ENCODE peak calls at places on chromosomes 2 and 18, in four cellular contexts. One of them, this sample, is unnamed.

GRCh38 chr2:197707316-197708213 is 2.4 kb downstream of the MARS2 start:
- DNase-seq in NB4: peak
- DNase-seq in AG09319: no peak
- DNase-seq in epithelial cell of proximal tubule: no peak
- DNase-seq in this sample: peak

GRCh38 chr2:37780097-37780676 is 108.7 kb upstream of the CDC42EP3 start:
- DNase-seq in NB4: no peak
- DNase-seq in AG09319: no peak
- DNase-seq in epithelial cell of proximal tubule: no peak
- DNase-seq in this sample: peak

GRCh38 chr18:13982136-13982535 is 66.8 kb upstream of the MC2R start:
- DNase-seq in epithelial cell of proximal tubule: no peak
- DNase-seq in NB4: peak
- DNase-seq in AG09319: no peak
- DNase-seq in this sample: no peak

GRCh38 chr2:191360918-191361317 is 115.7 kb downstream of the MYO1B start:
- DNase-seq in AG09319: no peak
- DNase-seq in NB4: no peak
- DNase-seq in epithelial cell of proximal tubule: no peak
- DNase-seq in this sample: no peak

GRCh38 chr2:41187683-41188082 is 735.8 kb upstream of the SLC8A1 start:
- DNase-seq in NB4: no peak
- DNase-seq in epithelial cell of proximal tubule: no peak
- DNase-seq in AG09319: no peak
- DNase-seq in this sample: no peak

GRCh38 chr2:20541305-20541640 is 94.4 kb downstream of the RHOB start:
- DNase-seq in epithelial cell of proximal tubule: no peak
- DNase-seq in AG09319: no peak
- DNase-seq in NB4: no peak
- DNase-seq in this sample: no peak

GRCh38 chr2:47029737-47030524 is 114.3 kb upstream of the MCFD2 start:
- DNase-seq in AG09319: no peak
- DNase-seq in NB4: no peak
- DNase-seq in epithelial cell of proximal tubule: no peak
- DNase-seq in this sample: peak

GRCh38 chr2:234940527-234940926 is 11.3 kb upstream of the SH3BP4 start:
- DNase-seq in epithelial cell of proximal tubule: no peak
- DNase-seq in AG09319: no peak
- DNase-seq in NB4: no peak
- DNase-seq in this sample: no peak

GRCh38 chr18:69755856-69756496 is 191.7 kb downstream of the CD226 start:
- DNase-seq in NB4: no peak
- DNase-seq in epithelial cell of proximal tubule: no peak
- DNase-seq in AG09319: no peak
- DNase-seq in this sample: no peak

GRCh38 chr2:126886201-126886905 is 12.3 kb upstream of the TEX51 start:
- DNase-seq in NB4: peak
- DNase-seq in AG09319: no peak
- DNase-seq in epithelial cell of proximal tubule: no peak
- DNase-seq in this sample: peak

GRCh38 chr2:151007365-151007764 is 254.3 kb downstream of the RBM43 start:
- DNase-seq in AG09319: no peak
- DNase-seq in epithelial cell of proximal tubule: peak
- DNase-seq in NB4: no peak
- DNase-seq in this sample: no peak

GRCh38 chr2:17752892-17753802 is 463 bp downstream of the SMC6 start:
- DNase-seq in epithelial cell of proximal tubule: no peak
- DNase-seq in NB4: peak
- DNase-seq in AG09319: no peak
- DNase-seq in this sample: no peak

GRCh38 chr2:106649306-106649705 is 162.1 kb downstream of the CD8B2 start:
- DNase-seq in AG09319: no peak
- DNase-seq in NB4: peak
- DNase-seq in epithelial cell of proximal tubule: no peak
- DNase-seq in this sample: no peak

GRCh38 chr2:31937741-31938140 is 73.1 kb downstream of the MEMO1 start:
- DNase-seq in epithelial cell of proximal tubule: no peak
- DNase-seq in NB4: no peak
- DNase-seq in AG09319: no peak
- DNase-seq in this sample: peak

GRCh38 chr2:173972636-173973035 is 7.5 kb upstream of the SP3 start:
- DNase-seq in NB4: no peak
- DNase-seq in epithelial cell of proximal tubule: no peak
- DNase-seq in AG09319: no peak
- DNase-seq in this sample: peak

GRCh38 chr2:109611467-109612095 is 2.2 kb downstream of the SEPTIN10 start:
- DNase-seq in AG09319: peak
- DNase-seq in NB4: peak
- DNase-seq in epithelial cell of proximal tubule: no peak
- DNase-seq in this sample: peak
- TF ChIP-seq CTCF in AG09319: no peak
- TF ChIP-seq CTCF in NB4: no peak
- TF ChIP-seq CTCF in epithelial cell of proximal tubule: no peak
- TF ChIP-seq CTCF in this sample: no peak

GRCh38 chr2:157793053-157793612 is 83.0 kb downstream of the ACVR1 start:
- DNase-seq in NB4: no peak
- DNase-seq in epithelial cell of proximal tubule: no peak
- DNase-seq in AG09319: no peak
- DNase-seq in this sample: no peak
- TF ChIP-seq CTCF in NB4: no peak
- TF ChIP-seq CTCF in epithelial cell of proximal tubule: peak
- TF ChIP-seq CTCF in AG09319: peak
- TF ChIP-seq CTCF in this sample: peak

GRCh38 chr18:49723648-49724180 is 89.6 kb downstream of the ACAA2 start:
- DNase-seq in epithelial cell of proximal tubule: no peak
- DNase-seq in NB4: peak
- DNase-seq in AG09319: no peak
- DNase-seq in this sample: peak

GRCh38 chr18:49726564-49726963 is 86.8 kb downstream of the ACAA2 start:
- DNase-seq in epithelial cell of proximal tubule: no peak
- DNase-seq in AG09319: no peak
- DNase-seq in NB4: no peak
- DNase-seq in this sample: no peak

GRCh38 chr18:49727816-49728215 is 85.5 kb downstream of the ACAA2 start:
- DNase-seq in epithelial cell of proximal tubule: no peak
- DNase-seq in AG09319: no peak
- DNase-seq in NB4: no peak
- DNase-seq in this sample: no peak

GRCh38 chr18:49728542-49728941 is 84.8 kb downstream of the ACAA2 start:
- DNase-seq in epithelial cell of proximal tubule: no peak
- DNase-seq in AG09319: no peak
- DNase-seq in NB4: peak
- DNase-seq in this sample: peak

DNA sequence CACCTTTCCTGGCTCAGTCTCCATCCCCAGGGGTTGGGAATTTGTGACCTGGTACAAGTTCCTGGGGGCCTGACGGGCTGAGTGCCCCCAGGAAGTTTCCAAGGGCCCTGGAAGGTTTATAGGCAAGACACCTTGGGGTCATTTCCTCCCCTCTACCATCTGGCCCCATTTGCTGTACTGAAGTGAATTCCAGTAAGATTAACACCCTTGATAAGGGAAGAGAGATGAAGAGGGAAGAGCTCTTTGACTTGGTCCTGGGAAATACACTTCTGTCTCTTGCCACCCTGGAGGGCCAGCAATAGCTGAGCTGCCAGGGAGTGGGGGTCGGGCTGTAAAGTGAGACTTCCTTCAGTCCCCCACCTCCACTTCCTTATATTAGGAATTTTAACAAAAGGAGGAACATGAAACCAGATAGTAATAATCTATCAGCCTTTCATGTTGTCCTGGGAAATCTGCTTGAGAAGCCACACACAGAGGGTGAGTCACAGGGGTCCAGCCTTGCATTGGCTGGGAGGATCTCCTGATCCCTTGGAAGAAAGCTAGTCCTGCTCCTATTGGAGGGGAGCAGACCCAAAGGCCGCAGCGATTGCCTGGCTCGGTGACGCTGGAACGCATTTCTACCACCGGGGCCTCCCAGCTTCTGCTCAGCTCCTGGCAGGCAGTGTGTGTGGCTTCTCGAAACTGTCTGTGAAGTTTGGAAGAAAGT is 87.4 kb downstream of the ACAA2 start:
- DNase-seq in epithelial cell of proximal tubule: peak
- DNase-seq in NB4: peak
- DNase-seq in AG09319: peak
- DNase-seq in this sample: peak
- TF ChIP-seq CTCF in epithelial cell of proximal tubule: no peak
- TF ChIP-seq CTCF in NB4: no peak
- TF ChIP-seq CTCF in AG09319: no peak
- TF ChIP-seq CTCF in this sample: no peak

DNA sequence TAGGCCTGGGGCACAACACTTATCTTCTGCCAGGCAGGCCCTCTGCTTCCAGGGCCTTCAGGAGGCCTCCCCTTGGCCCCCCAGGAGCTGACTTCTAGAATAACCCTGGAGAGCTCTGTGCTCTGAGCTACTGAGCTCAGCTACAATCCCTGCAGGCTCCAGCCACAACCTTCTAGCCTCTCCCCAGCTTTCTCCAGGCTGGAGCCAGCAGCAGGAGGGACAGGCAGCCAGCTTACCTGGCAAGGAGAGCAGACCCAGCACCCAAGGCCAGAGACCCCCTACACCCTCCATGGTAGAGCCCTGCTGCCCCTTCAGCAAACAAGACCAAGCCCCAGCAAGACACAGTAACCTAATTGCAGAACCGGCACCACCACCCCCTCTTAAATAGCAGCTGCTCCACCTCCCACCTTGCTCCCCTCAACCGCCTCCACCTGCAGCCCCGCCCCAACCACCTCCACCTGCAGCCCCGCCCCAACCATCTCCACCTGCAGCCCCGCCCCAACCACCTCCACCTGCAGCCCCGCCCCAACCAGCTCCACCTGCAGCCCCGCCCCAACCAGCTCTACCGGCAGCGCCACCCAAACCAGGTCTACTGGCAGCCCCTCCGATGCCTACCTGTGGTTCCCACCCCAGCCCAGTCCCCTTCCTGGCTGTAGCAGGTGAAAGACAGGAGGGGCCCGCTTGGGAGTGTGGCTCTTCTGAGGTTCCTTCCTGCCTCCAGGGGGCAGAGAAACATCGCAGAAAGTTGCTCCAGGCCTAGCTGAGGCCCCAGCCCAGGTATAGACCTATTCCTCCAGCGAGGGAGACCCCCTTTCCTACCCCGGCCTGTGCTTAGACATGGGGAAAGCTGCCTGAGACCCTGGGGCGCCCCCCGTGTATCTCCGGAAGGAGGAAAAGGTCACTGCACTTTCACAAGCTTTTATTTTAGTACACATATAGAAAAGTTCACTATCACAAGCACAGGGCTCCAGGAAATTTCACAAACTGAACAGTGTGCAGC is at the start of gene ASTL:
- DNase-seq in NB4: peak
- DNase-seq in AG09319: no peak
- DNase-seq in epithelial cell of proximal tubule: no peak
- DNase-seq in this sample: peak
- TF ChIP-seq CTCF in NB4: peak
- TF ChIP-seq CTCF in AG09319: peak
- TF ChIP-seq CTCF in epithelial cell of proximal tubule: peak
- TF ChIP-seq CTCF in this sample: peak

GRCh38 chr2:221969087-221969829 is 329.5 kb downstream of the PAX3 start:
- DNase-seq in epithelial cell of proximal tubule: peak
- DNase-seq in AG09319: no peak
- DNase-seq in NB4: peak
- DNase-seq in this sample: peak
- TF ChIP-seq CTCF in epithelial cell of proximal tubule: peak
- TF ChIP-seq CTCF in AG09319: peak
- TF ChIP-seq CTCF in NB4: peak
- TF ChIP-seq CTCF in this sample: peak

DNA sequence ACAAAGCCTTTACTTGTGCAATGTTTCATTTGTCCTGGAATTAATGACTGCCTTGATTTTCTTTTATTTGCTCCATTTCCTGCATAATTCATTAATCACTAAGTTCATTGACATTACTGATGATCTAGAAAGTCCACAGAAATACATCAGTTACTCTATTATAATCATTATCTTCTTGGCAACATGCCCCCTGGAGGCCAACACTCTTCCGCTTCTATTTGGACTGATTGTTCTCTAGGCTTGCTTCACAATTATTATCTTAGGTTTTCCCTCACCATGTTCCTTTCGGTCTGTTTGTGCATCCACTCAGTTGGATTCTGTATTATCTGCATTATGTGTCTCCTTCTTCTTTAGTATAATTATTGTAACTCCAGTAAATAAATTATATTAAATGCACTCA is 461.0 kb upstream of the CDH2 start:
- DNase-seq in epithelial cell of proximal tubule: no peak
- DNase-seq in NB4: peak
- DNase-seq in AG09319: no peak
- DNase-seq in this sample: no peak
- TF ChIP-seq CTCF in epithelial cell of proximal tubule: peak
- TF ChIP-seq CTCF in NB4: no peak
- TF ChIP-seq CTCF in AG09319: no peak
- TF ChIP-seq CTCF in this sample: no peak

DNA sequence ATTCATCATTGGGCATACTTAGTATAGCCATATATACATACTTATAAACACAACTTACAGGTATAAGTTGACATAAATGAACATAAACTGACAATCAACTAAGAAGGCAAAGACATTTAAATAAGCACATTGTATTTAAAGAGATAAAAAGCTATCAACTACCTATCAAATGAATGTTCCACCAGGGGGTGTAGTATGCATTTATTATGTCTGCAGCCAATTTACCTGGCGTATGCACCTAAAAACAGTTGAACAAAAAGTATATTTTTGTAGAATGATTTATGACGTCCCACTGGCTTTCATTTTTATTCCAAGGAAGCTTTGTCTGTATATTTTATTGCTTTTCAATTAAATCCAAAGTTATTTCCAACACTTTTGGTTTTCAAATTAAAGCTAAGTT is 323.5 kb downstream of the AFF3 start:
- DNase-seq in AG09319: no peak
- DNase-seq in epithelial cell of proximal tubule: no peak
- DNase-seq in NB4: peak
- DNase-seq in this sample: no peak
- TF ChIP-seq CTCF in AG09319: no peak
- TF ChIP-seq CTCF in epithelial cell of proximal tubule: peak
- TF ChIP-seq CTCF in NB4: no peak
- TF ChIP-seq CTCF in this sample: peak

GRCh38 chr18:56085561-56085960 is 497.6 kb upstream of the TCF4 start:
- DNase-seq in epithelial cell of proximal tubule: peak
- DNase-seq in AG09319: peak
- DNase-seq in NB4: no peak
- DNase-seq in this sample: peak

GRCh38 chr18:56086786-56087185 is 498.8 kb upstream of the TCF4 start:
- DNase-seq in AG09319: no peak
- DNase-seq in NB4: no peak
- DNase-seq in epithelial cell of proximal tubule: no peak
- DNase-seq in this sample: no peak

GRCh38 chr18:56086176-56086575 is 498.2 kb upstream of the TCF4 start:
- DNase-seq in NB4: no peak
- DNase-seq in epithelial cell of proximal tubule: no peak
- DNase-seq in AG09319: no peak
- DNase-seq in this sample: peak

GRCh38 chr18:56083097-56083865 is 495.3 kb upstream of the TCF4 start:
- DNase-seq in NB4: no peak
- DNase-seq in AG09319: no peak
- DNase-seq in epithelial cell of proximal tubule: no peak
- DNase-seq in this sample: no peak

GRCh38 chr18:56083889-56084288 is 495.9 kb upstream of the TCF4 start:
- DNase-seq in NB4: no peak
- DNase-seq in AG09319: no peak
- DNase-seq in epithelial cell of proximal tubule: no peak
- DNase-seq in this sample: no peak
- TF ChIP-seq CTCF in NB4: no peak
- TF ChIP-seq CTCF in AG09319: no peak
- TF ChIP-seq CTCF in epithelial cell of proximal tubule: no peak
- TF ChIP-seq CTCF in this sample: no peak